ENCODE peak calls at places on chromosomes 7 and 10, in five cellular contexts. One of them, this sample, is unnamed.

GRCh38 chr10:47053399-47053798 is 142.2 kb downstream of the PTPN20 start:
- DNase-seq in RWPE1: no peak
- DNase-seq in RPMI7951: no peak
- DNase-seq in hepatocyte: no peak
- DNase-seq in activated effector memory CD4-positive, alpha-beta T cell treated with anti-CD3 and anti-CD28 coated beads, Interleukin-2, amount 50 U/mL, for 16 hours: no peak
- DNase-seq in this sample: no peak

GRCh38 chr10:86899670-86900276 is 57.6 kb downstream of the MMRN2 start:
- DNase-seq in RWPE1: peak; percentile 57
- DNase-seq in RPMI7951: peak; percentile 46
- DNase-seq in hepatocyte: peak; percentile 82
- DNase-seq in activated effector memory CD4-positive, alpha-beta T cell treated with anti-CD3 and anti-CD28 coated beads, Interleukin-2, amount 50 U/mL, for 16 hours: no peak
- DNase-seq in this sample: no peak

GRCh38 chr10:70598857-70599295 is 3.7 kb downstream of the PRF1 start:
- DNase-seq in RWPE1: no peak
- DNase-seq in RPMI7951: no peak
- DNase-seq in hepatocyte: no peak
- DNase-seq in activated effector memory CD4-positive, alpha-beta T cell treated with anti-CD3 and anti-CD28 coated beads, Interleukin-2, amount 50 U/mL, for 16 hours: no peak
- DNase-seq in this sample: no peak

GRCh38 chr7:2099036-2099957 is 133.4 kb downstream of the MAD1L1 start:
- DNase-seq in RWPE1: no peak
- DNase-seq in RPMI7951: no peak
- DNase-seq in hepatocyte: no peak
- DNase-seq in activated effector memory CD4-positive, alpha-beta T cell treated with anti-CD3 and anti-CD28 coated beads, Interleukin-2, amount 50 U/mL, for 16 hours: no peak
- DNase-seq in this sample: no peak

GRCh38 chr7:143381427-143382125 is 431 bp downstream of the ZYX start:
- DNase-seq in RWPE1: peak; percentile 54
- DNase-seq in RPMI7951: peak; percentile 83
- DNase-seq in hepatocyte: peak; percentile 82
- DNase-seq in activated effector memory CD4-positive, alpha-beta T cell treated with anti-CD3 and anti-CD28 coated beads, Interleukin-2, amount 50 U/mL, for 16 hours: no peak
- DNase-seq in this sample: no peak

GRCh38 chr7:56105508-56105907 is 768 bp downstream of the CHCHD2 start:
- DNase-seq in RWPE1: peak; percentile 33
- DNase-seq in RPMI7951: peak; percentile 75
- DNase-seq in hepatocyte: no peak
- DNase-seq in activated effector memory CD4-positive, alpha-beta T cell treated with anti-CD3 and anti-CD28 coated beads, Interleukin-2, amount 50 U/mL, for 16 hours: peak; percentile 69
- DNase-seq in this sample: no peak

GRCh38 chr7:33677556-33677955 is 227.8 kb upstream of the BMPER start:
- DNase-seq in RWPE1: no peak
- DNase-seq in RPMI7951: no peak
- DNase-seq in hepatocyte: no peak
- DNase-seq in activated effector memory CD4-positive, alpha-beta T cell treated with anti-CD3 and anti-CD28 coated beads, Interleukin-2, amount 50 U/mL, for 16 hours: no peak
- DNase-seq in this sample: no peak

GRCh38 chr10:45420453-45421192 is 46.6 kb downstream of the ALOX5 start:
- DNase-seq in RWPE1: no peak
- DNase-seq in RPMI7951: peak; percentile 75
- DNase-seq in hepatocyte: no peak
- DNase-seq in activated effector memory CD4-positive, alpha-beta T cell treated with anti-CD3 and anti-CD28 coated beads, Interleukin-2, amount 50 U/mL, for 16 hours: peak; percentile 76
- DNase-seq in this sample: no peak

GRCh38 chr10:68155615-68156205 is 46.4 kb downstream of the MYPN start:
- DNase-seq in RWPE1: no peak
- DNase-seq in RPMI7951: no peak
- DNase-seq in hepatocyte: no peak
- DNase-seq in activated effector memory CD4-positive, alpha-beta T cell treated with anti-CD3 and anti-CD28 coated beads, Interleukin-2, amount 50 U/mL, for 16 hours: no peak
- DNase-seq in this sample: no peak

GRCh38 chr10:70887804-70888800 is at the start of gene PCBD1:
- DNase-seq in RWPE1: peak; percentile 72
- DNase-seq in RPMI7951: peak; percentile 61
- DNase-seq in hepatocyte: peak; percentile 91
- DNase-seq in activated effector memory CD4-positive, alpha-beta T cell treated with anti-CD3 and anti-CD28 coated beads, Interleukin-2, amount 50 U/mL, for 16 hours: peak; percentile 89
- DNase-seq in this sample: no peak

GRCh38 chr7:158439035-158439434 is 148.6 kb downstream of the PTPRN2 start:
- DNase-seq in RWPE1: no peak
- DNase-seq in RPMI7951: no peak
- DNase-seq in hepatocyte: no peak
- DNase-seq in activated effector memory CD4-positive, alpha-beta T cell treated with anti-CD3 and anti-CD28 coated beads, Interleukin-2, amount 50 U/mL, for 16 hours: no peak
- DNase-seq in this sample: no peak

GRCh38 chr7:132532237-132532734 is 44.0 kb downstream of the PLXNA4 start:
- DNase-seq in RWPE1: no peak
- DNase-seq in RPMI7951: no peak
- DNase-seq in hepatocyte: no peak
- DNase-seq in activated effector memory CD4-positive, alpha-beta T cell treated with anti-CD3 and anti-CD28 coated beads, Interleukin-2, amount 50 U/mL, for 16 hours: no peak
- DNase-seq in this sample: no peak

GRCh38 chr7:42244828-42245227 is 7.8 kb upstream of the GLI3 start:
- DNase-seq in RWPE1: peak; percentile 29
- DNase-seq in RPMI7951: peak; percentile 83
- DNase-seq in hepatocyte: no peak
- DNase-seq in activated effector memory CD4-positive, alpha-beta T cell treated with anti-CD3 and anti-CD28 coated beads, Interleukin-2, amount 50 U/mL, for 16 hours: no peak
- DNase-seq in this sample: no peak

GRCh38 chr7:33334349-33334748 is 205.0 kb downstream of the BBS9 start:
- DNase-seq in RWPE1: no peak
- DNase-seq in RPMI7951: peak; percentile 24
- DNase-seq in hepatocyte: peak; percentile 26
- DNase-seq in activated effector memory CD4-positive, alpha-beta T cell treated with anti-CD3 and anti-CD28 coated beads, Interleukin-2, amount 50 U/mL, for 16 hours: no peak
- DNase-seq in this sample: no peak

GRCh38 chr7:76303829-76304505 is 1.5 kb downstream of the HSPB1 start:
- DNase-seq in RWPE1: no peak
- DNase-seq in RPMI7951: peak; percentile 55
- DNase-seq in hepatocyte: peak; percentile 49
- DNase-seq in activated effector memory CD4-positive, alpha-beta T cell treated with anti-CD3 and anti-CD28 coated beads, Interleukin-2, amount 50 U/mL, for 16 hours: no peak
- DNase-seq in this sample: no peak

GRCh38 chr10:62043493-62043938 is 142.0 kb downstream of the ARID5B start:
- DNase-seq in RWPE1: peak; percentile 33
- DNase-seq in RPMI7951: peak; percentile 65
- DNase-seq in hepatocyte: no peak
- DNase-seq in activated effector memory CD4-positive, alpha-beta T cell treated with anti-CD3 and anti-CD28 coated beads, Interleukin-2, amount 50 U/mL, for 16 hours: no peak
- DNase-seq in this sample: no peak

GRCh38 chr10:31132681-31133239 is 101.1 kb upstream of the ZNF438 start:
- DNase-seq in RWPE1: no peak
- DNase-seq in RPMI7951: no peak
- DNase-seq in hepatocyte: no peak
- DNase-seq in activated effector memory CD4-positive, alpha-beta T cell treated with anti-CD3 and anti-CD28 coated beads, Interleukin-2, amount 50 U/mL, for 16 hours: no peak
- DNase-seq in this sample: no peak

GRCh38 chr10:93501650-93502049 is 5.2 kb downstream of the CEP55 start:
- DNase-seq in RWPE1: no peak
- DNase-seq in RPMI7951: no peak
- DNase-seq in hepatocyte: no peak
- DNase-seq in activated effector memory CD4-positive, alpha-beta T cell treated with anti-CD3 and anti-CD28 coated beads, Interleukin-2, amount 50 U/mL, for 16 hours: no peak
- DNase-seq in this sample: no peak

GRCh38 chr10:27692663-27693062 is 53.0 kb downstream of the MKX start:
- DNase-seq in RWPE1: no peak
- DNase-seq in RPMI7951: no peak
- DNase-seq in hepatocyte: no peak
- DNase-seq in activated effector memory CD4-positive, alpha-beta T cell treated with anti-CD3 and anti-CD28 coated beads, Interleukin-2, amount 50 U/mL, for 16 hours: no peak
- DNase-seq in this sample: no peak

GRCh38 chr10:7260412-7260900 is 150.4 kb downstream of the SFMBT2 start:
- DNase-seq in RWPE1: peak; percentile 85
- DNase-seq in RPMI7951: peak; percentile 59
- DNase-seq in hepatocyte: peak; percentile 71
- DNase-seq in activated effector memory CD4-positive, alpha-beta T cell treated with anti-CD3 and anti-CD28 coated beads, Interleukin-2, amount 50 U/mL, for 16 hours: no peak
- DNase-seq in this sample: no peak

GRCh38 chr7:56157238-56157790 is 41.1 kb upstream of the NUPR2 start:
- DNase-seq in RWPE1: no peak
- DNase-seq in RPMI7951: no peak
- DNase-seq in hepatocyte: no peak
- DNase-seq in activated effector memory CD4-positive, alpha-beta T cell treated with anti-CD3 and anti-CD28 coated beads, Interleukin-2, amount 50 U/mL, for 16 hours: no peak
- DNase-seq in this sample: no peak

GRCh38 chr7:55063633-55064032 is 44.8 kb downstream of the EGFR start:
- DNase-seq in RWPE1: no peak
- DNase-seq in RPMI7951: peak; percentile 89
- DNase-seq in hepatocyte: no peak
- DNase-seq in activated effector memory CD4-positive, alpha-beta T cell treated with anti-CD3 and anti-CD28 coated beads, Interleukin-2, amount 50 U/mL, for 16 hours: no peak
- DNase-seq in this sample: no peak

GRCh38 chr7:22564511-22565045 is 64.6 kb upstream of the STEAP1B start:
- DNase-seq in RWPE1: peak; percentile 47
- DNase-seq in RPMI7951: peak; percentile 100
- DNase-seq in hepatocyte: no peak
- DNase-seq in activated effector memory CD4-positive, alpha-beta T cell treated with anti-CD3 and anti-CD28 coated beads, Interleukin-2, amount 50 U/mL, for 16 hours: no peak
- DNase-seq in this sample: no peak

GRCh38 chr10:126331101-126331500 is 57.2 kb downstream of the ADAM12 start:
- DNase-seq in RWPE1: no peak
- DNase-seq in RPMI7951: peak; percentile 77
- DNase-seq in hepatocyte: no peak
- DNase-seq in activated effector memory CD4-positive, alpha-beta T cell treated with anti-CD3 and anti-CD28 coated beads, Interleukin-2, amount 50 U/mL, for 16 hours: no peak
- DNase-seq in this sample: no peak

GRCh38 chr7:97734255-97734654 is 2.4 kb downstream of the TAC1 start:
- DNase-seq in RWPE1: no peak
- DNase-seq in RPMI7951: no peak
- DNase-seq in hepatocyte: no peak
- DNase-seq in activated effector memory CD4-positive, alpha-beta T cell treated with anti-CD3 and anti-CD28 coated beads, Interleukin-2, amount 50 U/mL, for 16 hours: no peak
- DNase-seq in this sample: no peak

GRCh38 chr10:132421377-132422168 is 24.6 kb downstream of the PWWP2B start:
- DNase-seq in RWPE1: peak; percentile 74
- DNase-seq in RPMI7951: peak; percentile 85
- DNase-seq in hepatocyte: peak; percentile 89
- DNase-seq in activated effector memory CD4-positive, alpha-beta T cell treated with anti-CD3 and anti-CD28 coated beads, Interleukin-2, amount 50 U/mL, for 16 hours: no peak
- DNase-seq in this sample: no peak

GRCh38 chr7:122303971-122304603 is 463 bp downstream of the FEZF1 start:
- DNase-seq in RWPE1: no peak
- DNase-seq in RPMI7951: no peak
- DNase-seq in hepatocyte: peak; percentile 12
- DNase-seq in activated effector memory CD4-positive, alpha-beta T cell treated with anti-CD3 and anti-CD28 coated beads, Interleukin-2, amount 50 U/mL, for 16 hours: no peak
- DNase-seq in this sample: no peak

GRCh38 chr7:44867073-44867990 is 18.0 kb downstream of the PURB start:
- DNase-seq in RWPE1: peak; percentile 71
- DNase-seq in RPMI7951: peak; percentile 88
- DNase-seq in hepatocyte: peak; percentile 62
- DNase-seq in activated effector memory CD4-positive, alpha-beta T cell treated with anti-CD3 and anti-CD28 coated beads, Interleukin-2, amount 50 U/mL, for 16 hours: no peak
- DNase-seq in this sample: no peak

GRCh38 chr10:124343351-124344265 is 75.1 kb downstream of the OAT start:
- DNase-seq in RWPE1: no peak
- DNase-seq in RPMI7951: no peak
- DNase-seq in hepatocyte: no peak
- DNase-seq in activated effector memory CD4-positive, alpha-beta T cell treated with anti-CD3 and anti-CD28 coated beads, Interleukin-2, amount 50 U/mL, for 16 hours: peak; percentile 50
- DNase-seq in this sample: no peak

GRCh38 chr10:16891375-16892313 is 74.4 kb upstream of the RSU1 start:
- DNase-seq in RWPE1: peak; percentile 63
- DNase-seq in RPMI7951: no peak
- DNase-seq in hepatocyte: peak; percentile 52
- DNase-seq in activated effector memory CD4-positive, alpha-beta T cell treated with anti-CD3 and anti-CD28 coated beads, Interleukin-2, amount 50 U/mL, for 16 hours: peak; percentile 81
- DNase-seq in this sample: no peak

GRCh38 chr10:80261316-80262030 is 28.0 kb downstream of the MAT1A start:
- DNase-seq in RWPE1: no peak
- DNase-seq in RPMI7951: no peak
- DNase-seq in hepatocyte: no peak
- DNase-seq in activated effector memory CD4-positive, alpha-beta T cell treated with anti-CD3 and anti-CD28 coated beads, Interleukin-2, amount 50 U/mL, for 16 hours: no peak
- DNase-seq in this sample: no peak

GRCh38 chr10:31939797-31940708 is 11.4 kb upstream of the ARHGAP12 start:
- DNase-seq in RWPE1: peak; percentile 24
- DNase-seq in RPMI7951: no peak
- DNase-seq in hepatocyte: no peak
- DNase-seq in activated effector memory CD4-positive, alpha-beta T cell treated with anti-CD3 and anti-CD28 coated beads, Interleukin-2, amount 50 U/mL, for 16 hours: no peak
- DNase-seq in this sample: no peak

GRCh38 chr7:44278451-44279161 is 46.8 kb downstream of the CAMK2B start:
- DNase-seq in RWPE1: no peak
- DNase-seq in RPMI7951: no peak
- DNase-seq in hepatocyte: no peak
- DNase-seq in activated effector memory CD4-positive, alpha-beta T cell treated with anti-CD3 and anti-CD28 coated beads, Interleukin-2, amount 50 U/mL, for 16 hours: peak; percentile 47
- DNase-seq in this sample: peak; percentile 7

GRCh38 chr7:67377939-67378862 is 381.6 kb downstream of the TYW1 start:
- DNase-seq in RWPE1: peak; percentile 29
- DNase-seq in RPMI7951: peak; percentile 60
- DNase-seq in hepatocyte: peak; percentile 89
- DNase-seq in activated effector memory CD4-positive, alpha-beta T cell treated with anti-CD3 and anti-CD28 coated beads, Interleukin-2, amount 50 U/mL, for 16 hours: peak; percentile 79
- DNase-seq in this sample: peak; percentile 52

GRCh38 chr7:131352032-131352431 is 24.4 kb downstream of the MKLN1 start:
- DNase-seq in RWPE1: no peak
- DNase-seq in RPMI7951: no peak
- DNase-seq in hepatocyte: no peak
- DNase-seq in activated effector memory CD4-positive, alpha-beta T cell treated with anti-CD3 and anti-CD28 coated beads, Interleukin-2, amount 50 U/mL, for 16 hours: no peak
- DNase-seq in this sample: no peak

GRCh38 chr7:123580406-123581161 is 21.0 kb upstream of the ASB15 start:
- DNase-seq in RWPE1: peak; percentile 38
- DNase-seq in RPMI7951: peak; percentile 40
- DNase-seq in hepatocyte: peak; percentile 65
- DNase-seq in activated effector memory CD4-positive, alpha-beta T cell treated with anti-CD3 and anti-CD28 coated beads, Interleukin-2, amount 50 U/mL, for 16 hours: no peak
- DNase-seq in this sample: no peak

GRCh38 chr7:106400990-106401389 is 116.2 kb upstream of the NAMPT start:
- DNase-seq in RWPE1: no peak
- DNase-seq in RPMI7951: no peak
- DNase-seq in hepatocyte: no peak
- DNase-seq in activated effector memory CD4-positive, alpha-beta T cell treated with anti-CD3 and anti-CD28 coated beads, Interleukin-2, amount 50 U/mL, for 16 hours: no peak
- DNase-seq in this sample: no peak

GRCh38 chr7:135761751-135762488 is 13.3 kb upstream of the FAM180A start:
- DNase-seq in RWPE1: no peak
- DNase-seq in RPMI7951: peak; percentile 91
- DNase-seq in hepatocyte: no peak
- DNase-seq in activated effector memory CD4-positive, alpha-beta T cell treated with anti-CD3 and anti-CD28 coated beads, Interleukin-2, amount 50 U/mL, for 16 hours: no peak
- DNase-seq in this sample: no peak